ENCODE peak calls at places on chromosomes 7 and 10, in seven cellular contexts. X is T1000; E is NCI-H510A treated with DMSO at 0.1 percent for 48 hours; R is mucosa of gallbladder; P is stimulated activated CD8-positive, alpha-beta memory T cell treated with anti-CD3 and anti-CD28 coated beads, Interleukin-7, amount 100 ng/mL, for 1 hour; L is activated naive CD8-positive, alpha-beta T cell treated with anti-CD3 and anti-CD28 coated beads, Interleukin-2, amount 50 U/mL, for 24 hours; I is H54. V is an unnamed sample.

GRCh38 chr7:157601530-157601929 is 264.7 kb downstream of the DNAJB6 start:
- DNase-seq in R (no peak), X (no peak), P (no peak), I (no peak), E (no peak), L (no peak), V (no peak)

GRCh38 chr7:121101621-121102020 is 113.1 kb downstream of the CPED1 start:
- DNase-seq in P (no peak), L (no peak), I (no peak), R (no peak), X (no peak), E (no peak), V (no peak)

GRCh38 chr7:25820432-25821040 is 331.5 kb upstream of the NFE2L3 start:
- DNase-seq in X (no peak), E (no peak), L (peak; percentile 2), I (no peak), R (no peak), P (no peak), V (no peak)

GRCh38 chr7:38607466-38607865 is 23.7 kb downstream of the AMPH start:
- DNase-seq in R (no peak), X (no peak), P (no peak), L (no peak), I (no peak), E (no peak), V (no peak)

GRCh38 chr10:12097791-12098190 is 29.0 kb downstream of the DHTKD1 start:
- DNase-seq in E (peak; percentile 58), R (no peak), X (no peak), L (no peak), I (no peak), P (no peak), V (peak; percentile 8)

GRCh38 chr10:28875535-28876208 is 198.4 kb downstream of the BAMBI start:
- DNase-seq in E (no peak), P (no peak), X (peak; percentile 8), R (no peak), I (no peak), L (no peak), V (no peak)

GRCh38 chr7:134704827-134705226 is 58.2 kb downstream of the BPGM start:
- DNase-seq in E (no peak), P (no peak), R (no peak), X (no peak), I (no peak), L (no peak), V (no peak)

GRCh38 chr10:132175907-132176581 is 10.7 kb upstream of the DPYSL4 start:
- DNase-seq in P (no peak), I (no peak), X (no peak), R (no peak), L (no peak), E (no peak), V (peak; percentile 15)

GRCh38 chr7:24812313-24812945 is 55.2 kb upstream of the GSDME start:
- DNase-seq in L (peak; percentile 48), P (no peak), I (peak; percentile 54), R (peak; percentile 57), E (peak; percentile 48), X (peak; percentile 10), V (no peak)

GRCh38 chr10:13160934-13161266 is 458 bp upstream of the MCM10 start:
- DNase-seq in X (no peak), P (no peak), E (no peak), I (peak; percentile 4), L (no peak), R (no peak), V (no peak)

GRCh38 chr10:10332786-10333185 is 684.9 kb upstream of the CELF2 start:
- DNase-seq in P (no peak), X (no peak), L (no peak), R (no peak), I (no peak), E (no peak), V (no peak)

GRCh38 chr7:115662676-115663075 is 367.9 kb downstream of the TFEC start:
- DNase-seq in I (no peak), L (no peak), X (no peak), R (no peak), E (no peak), P (no peak), V (no peak)

GRCh38 chr10:114174462-114175190 is 623 bp upstream of the CCDC186 start:
- DNase-seq in R (peak; percentile 39), E (peak; percentile 94), P (no peak), X (no peak), L (no peak), I (peak; percentile 24), V (no peak)

GRCh38 chr7:155743197-155743596 is 69.1 kb downstream of the SHH start:
- DNase-seq in X (no peak), L (no peak), P (no peak), E (no peak), R (no peak), I (no peak), V (no peak)

GRCh38 chr7:99737726-99738125 is 2.7 kb upstream of the CYP3A7 start:
- DNase-seq in L (no peak), P (no peak), X (no peak), I (no peak), E (no peak), R (no peak), V (no peak)

GRCh38 chr10:102931643-102932042 is 13.5 kb downstream of the CNNM2 start:
- DNase-seq in P (no peak), I (no peak), L (no peak), R (no peak), E (no peak), X (no peak), V (no peak)

GRCh38 chr10:28495084-28495483 is 37.8 kb upstream of the WAC start:
- DNase-seq in P (no peak), E (no peak), I (no peak), X (no peak), R (no peak), L (no peak), V (no peak)

GRCh38 chr10:44647877-44648542 is 263.1 kb upstream of the CXCL12 start:
- DNase-seq in L (no peak), R (peak; percentile 44), I (no peak), X (no peak), E (no peak), P (no peak), V (no peak)

V was measured in DMS153.